ENCODE peak calls at places on chromosomes 7 and 10, in four cellular contexts. L is WTC11, D is K562, Y is HepG2. I is an unnamed sample.

GRCh38 chr7:55119571-55119970 is 100.8 kb downstream of the EGFR start:
- DNase-seq in Y (no peak), D (no peak), L (no peak), I (no peak)

GRCh38 chr7:88964418-88964817 is 168.9 kb upstream of the TEX47 start:
- DNase-seq in D (no peak), L (no peak), Y (no peak), I (no peak)

GRCh38 chr7:35596061-35596460 is 98.9 kb downstream of the HERPUD2 start:
- DNase-seq in D (no peak), L (no peak), Y (no peak), I (no peak)

GRCh38 chr10:34627331-34627730 is 187.8 kb downstream of the PARD3 start:
- DNase-seq in D (no peak), Y (no peak), L (no peak), I (no peak)

GRCh38 chr7:76108540-76109233 is 60.8 kb downstream of the MDH2 start:
- DNase-seq in Y (peak), L (no peak), D (no peak), I (no peak)

GRCh38 chr10:102102421-102102820 is 17.7 kb downstream of the LDB1 start:
- DNase-seq in L (no peak), D (no peak), Y (no peak), I (no peak)

GRCh38 chr10:14397069-14397468 is 66.3 kb upstream of the FRMD4A start:
- DNase-seq in Y (no peak), L (no peak), D (no peak), I (no peak)

GRCh38 chr10:15122477-15123030 is 25.4 kb downstream of the RPP38 start:
- DNase-seq in L (no peak), Y (no peak), D (no peak), I (no peak)

GRCh38 chr10:79102056-79102874 is 33.5 kb downstream of the ZMIZ1 start:
- DNase-seq in L (no peak), Y (no peak), D (peak), I (peak)

GRCh38 chr10:131670341-131670740 is 230.5 kb upstream of the PPP2R2D start:
- DNase-seq in L (no peak), Y (no peak), D (no peak), I (no peak)

GRCh38 chr7:67484244-67484751 is 487.7 kb downstream of the TYW1 start:
- DNase-seq in L (peak), D (peak), Y (peak), I (peak)

GRCh38 chr10:25888627-25889026 is 45.4 kb upstream of the MYO3A start:
- DNase-seq in Y (no peak), L (no peak), D (peak), I (no peak)

GRCh38 chr10:70145166-70145665 is 1.3 kb downstream of the TYSND1 start:
- DNase-seq in L (peak), Y (no peak), D (no peak), I (no peak)

GRCh38 chr7:121305109-121305508 is 23.7 kb upstream of the WNT16 start:
- DNase-seq in Y (no peak), L (no peak), D (no peak), I (no peak)

GRCh38 chr7:2281556-2281955 is 32.7 kb downstream of the SNX8 start:
- DNase-seq in Y (no peak), D (peak), L (no peak), I (no peak)

GRCh38 chr10:34323197-34323596 is 491.9 kb downstream of the PARD3 start:
- DNase-seq in Y (no peak), L (no peak), D (no peak), I (no peak)

GRCh38 chr10:112289373-112290053 is 6.3 kb downstream of the TECTB start:
- DNase-seq in L (no peak), Y (no peak), D (no peak), I (no peak)

GRCh38 chr7:124032369-124033092 is at the start of gene TMEM229A:
- DNase-seq in L (peak), D (no peak), Y (no peak), I (peak)

GRCh38 chr10:851891-852290 is 79.6 kb downstream of the LARP4B start:
- DNase-seq in Y (no peak), L (no peak), D (no peak), I (no peak)

GRCh38 chr7:155589001-155589980 is 42.9 kb upstream of the CNPY1 start:
- DNase-seq in L (no peak), Y (no peak), D (no peak), I (no peak)

GRCh38 chr10:100345570-100346330 is 1.3 kb upstream of the SCD start:
- DNase-seq in D (no peak), L (no peak), Y (peak), I (no peak)

GRCh38 chr7:103811315-103811714 is 178.1 kb downstream of the RELN start:
- DNase-seq in L (no peak), D (no peak), Y (no peak), I (no peak)

GRCh38 chr7:130926021-130926691 is 192.1 kb upstream of the KLF14 start:
- DNase-seq in L (no peak), Y (peak), D (no peak), I (no peak)

GRCh38 chr7:123770378-123770777 is 21.6 kb upstream of the WASL start:
- DNase-seq in L (no peak), D (no peak), Y (peak), I (no peak)

GRCh38 chr10:48496831-48497792 is 107.8 kb downstream of the ARHGAP22 start:
- DNase-seq in Y (no peak), L (no peak), D (no peak), I (no peak)

DNA sequence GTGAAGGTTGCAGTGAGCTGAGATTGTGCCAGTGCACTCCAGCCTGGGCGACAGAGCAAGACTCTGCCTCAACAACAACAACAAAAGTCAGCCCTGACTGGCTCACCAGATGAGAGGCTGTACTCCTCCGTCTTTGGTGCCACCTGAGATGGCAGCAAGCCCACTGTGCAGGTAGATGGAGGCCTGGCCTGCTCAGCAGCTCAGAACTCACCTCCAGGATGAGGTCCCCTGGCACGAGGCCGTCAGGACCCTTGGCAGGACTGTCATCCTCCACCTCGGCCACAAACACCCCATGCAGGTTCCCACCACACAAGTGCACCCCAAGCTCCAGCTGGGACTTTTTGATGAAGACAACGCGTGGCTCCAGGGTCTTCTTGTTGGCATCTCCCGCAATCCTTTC is 117.2 kb downstream of the DLG5 start:
- DNase-seq in D (no peak), L (no peak), Y (no peak), I (no peak)
- TF ChIP-seq ELF4 in D (no peak), L (no peak), Y (no peak), I (no peak)

DNA sequence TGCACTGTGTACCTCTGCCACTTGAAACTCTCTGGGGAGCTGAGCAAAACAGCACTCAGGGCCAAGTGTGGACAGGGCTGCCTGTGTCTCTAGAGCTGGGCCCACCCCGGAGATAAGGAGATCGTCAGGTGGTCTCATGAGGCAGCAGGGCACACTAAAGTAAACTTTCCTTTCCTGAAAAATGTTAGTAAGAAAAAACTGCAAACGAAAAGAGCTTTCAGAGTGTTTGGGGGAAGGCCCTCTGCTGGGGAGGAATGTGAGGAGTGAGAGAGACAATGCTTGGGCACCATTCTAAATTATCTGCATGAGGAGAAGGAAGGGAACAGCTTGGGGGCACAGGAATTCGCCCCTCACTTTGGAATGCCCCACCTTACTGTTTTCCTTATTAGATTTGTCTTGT is 127.7 kb downstream of the ATXN7L1 start:
- DNase-seq in Y (no peak), L (no peak), D (no peak), I (no peak)
- TF ChIP-seq ELF4 in Y (no peak), L (no peak), D (no peak), I (no peak)

GRCh38 chr7:12703881-12704280 is 16.4 kb downstream of the ARL4A start:
- DNase-seq in L (no peak), Y (no peak), D (no peak), I (no peak)

GRCh38 chr7:12709731-12710502 is 22.5 kb downstream of the ARL4A start:
- DNase-seq in D (no peak), L (no peak), Y (no peak), I (no peak)

GRCh38 chr7:12708314-12708713 is 20.9 kb downstream of the ARL4A start:
- DNase-seq in L (no peak), D (no peak), Y (no peak), I (no peak)

GRCh38 chr7:12705878-12706277 is 18.4 kb downstream of the ARL4A start:
- DNase-seq in L (no peak), Y (no peak), D (no peak), I (no peak)

DNA sequence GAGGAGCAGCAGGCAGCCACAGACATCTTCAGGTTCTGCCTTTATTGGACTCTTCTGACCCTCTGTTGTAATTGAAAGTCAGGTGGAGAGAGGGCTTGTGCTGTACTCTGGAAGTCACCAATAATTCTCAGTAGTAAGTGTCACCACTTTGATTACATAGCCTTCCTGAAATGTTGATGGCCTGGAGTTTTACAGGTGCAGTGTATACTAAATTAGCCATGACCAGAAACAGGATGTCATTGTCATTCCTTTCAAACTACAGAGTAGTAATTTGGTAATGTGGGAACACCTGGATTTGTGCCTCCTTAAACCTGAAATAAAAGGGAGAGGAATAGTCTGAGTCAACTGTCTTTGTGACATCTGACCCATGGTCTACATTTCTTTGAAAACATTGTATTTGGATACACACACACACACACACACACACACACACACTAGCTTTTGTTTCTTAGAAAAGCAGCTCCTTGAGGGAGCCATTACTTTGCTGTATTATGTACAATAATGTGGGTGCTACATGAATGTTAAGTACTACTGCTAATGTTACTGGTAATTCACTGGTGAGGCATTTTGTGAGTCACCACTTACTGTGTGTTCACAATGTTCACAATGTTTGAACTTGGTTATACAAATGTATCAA is 19.6 kb downstream of the ARL4A start:
- DNase-seq in D (no peak), L (no peak), Y (no peak), I (no peak)
- TF ChIP-seq ELF4 in D (no peak), L (no peak), Y (no peak), I (no peak)

GRCh38 chr7:106199813-106200364 is 84.9 kb downstream of the NAMPT start:
- DNase-seq in D (no peak), L (no peak), Y (no peak), I (no peak)
- TF ChIP-seq ELF4 in D (no peak), L (no peak), Y (no peak), I (no peak)